ENCODE peak calls at places on chromosomes 7 and 10, in eight cellular contexts. Q is uterus; S is COLO829; D is T-cell; H is iPS-NIHi11; L is CD4-positive, alpha-beta T cell; X is neural crest cell; R is activated T-cell treated with anti-CD3 and anti-CD28 coated beads for 1 hour. P is an unnamed sample.

GRCh38 chr10:77328272-77328816 is 309.3 kb downstream of the KCNMA1 start:
- DNase-seq in Q (no peak), S (no peak), D (no peak), H (peak; percentile 68), L (no peak), X (peak; percentile 51), R (no peak), P (no peak)

GRCh38 chr10:14491814-14492213 is 161.1 kb upstream of the FRMD4A start:
- DNase-seq in Q (no peak), S (no peak), D (no peak), H (no peak), L (no peak), X (no peak), R (no peak), P (no peak)

GRCh38 chr7:46208635-46209525 is 287.8 kb upstream of the IGFBP3 start:
- DNase-seq in Q (no peak), S (no peak), D (no peak), H (no peak), L (no peak), X (no peak), R (no peak), P (no peak)

GRCh38 chr7:17584822-17585221 is 286.4 kb downstream of the AHR start:
- DNase-seq in Q (no peak), S (no peak), D (no peak), H (no peak), L (no peak), X (no peak), R (no peak), P (no peak)

GRCh38 chr10:48490576-48491345 is 114.1 kb downstream of the ARHGAP22 start:
- DNase-seq in Q (no peak), S (no peak), D (no peak), H (no peak), L (no peak), X (no peak), R (no peak), P (no peak)

GRCh38 chr10:34252111-34252510 is 563.0 kb downstream of the PARD3 start:
- DNase-seq in Q (no peak), S (no peak), D (no peak), H (peak; percentile 33), L (no peak), X (no peak), R (no peak), P (no peak)

GRCh38 chr7:16753932-16754571 is 497 bp downstream of the TSPAN13 start:
- DNase-seq in Q (no peak), S (no peak), D (no peak), H (peak; percentile 52), L (no peak), X (peak; percentile 59), R (no peak), P (peak; percentile 33)

GRCh38 chr7:157441023-157441399 is 104.2 kb downstream of the DNAJB6 start:
- DNase-seq in Q (no peak), S (no peak), D (no peak), H (no peak), L (no peak), X (no peak), R (no peak), P (no peak)